ENCODE peak calls at places on chromosomes 4 and X, in six cellular contexts. One of them, this sample, is unnamed. For H3K27me3 and H3K36me3, the result is how much of the 10 kb centered on the place peaks cover.

GRCh38 chrX:16578218-16578617 is 71.7 kb upstream of the S100G start:
- DNase-seq in IMR-90: peak
- DNase-seq in hepatocyte: no peak
- DNase-seq in endodermal cell: peak
- DNase-seq in neuronal stem cell: no peak
- DNase-seq in mesenchymal stem cell: peak
- DNase-seq in this sample: no peak

GRCh38 chr4:26032142-26032541 is 118.1 kb downstream of the SMIM20 start:
- DNase-seq in IMR-90: peak
- DNase-seq in mesenchymal stem cell: peak
- DNase-seq in hepatocyte: no peak
- DNase-seq in endodermal cell: no peak
- DNase-seq in neuronal stem cell: no peak
- DNase-seq in this sample: no peak

GRCh38 chrX:30643313-30643821 is 9.9 kb upstream of the GK start:
- DNase-seq in neuronal stem cell: no peak
- DNase-seq in IMR-90: peak
- DNase-seq in mesenchymal stem cell: peak
- DNase-seq in hepatocyte: no peak
- DNase-seq in endodermal cell: no peak
- DNase-seq in this sample: no peak

GRCh38 chr4:25233737-25234389 is at the start of gene PI4K2B:
- DNase-seq in neuronal stem cell: peak
- DNase-seq in IMR-90: peak
- DNase-seq in endodermal cell: peak
- DNase-seq in mesenchymal stem cell: peak
- DNase-seq in hepatocyte: peak
- DNase-seq in this sample: peak

GRCh38 chr4:40337081-40337480 is 1.9 kb downstream of the CHRNA9 start:
- DNase-seq in hepatocyte: no peak
- DNase-seq in IMR-90: no peak
- DNase-seq in mesenchymal stem cell: no peak
- DNase-seq in neuronal stem cell: no peak
- DNase-seq in endodermal cell: no peak
- DNase-seq in this sample: no peak

GRCh38 chr4:189033801-189034347 is 894.6 kb downstream of the TRIML1 start:
- DNase-seq in IMR-90: no peak
- DNase-seq in endodermal cell: no peak
- DNase-seq in hepatocyte: no peak
- DNase-seq in mesenchymal stem cell: no peak
- DNase-seq in neuronal stem cell: no peak
- DNase-seq in this sample: no peak

GRCh38 chrX:108224727-108225455 is 133.3 kb downstream of the ATG4A start:
- DNase-seq in mesenchymal stem cell: peak
- DNase-seq in endodermal cell: peak
- DNase-seq in hepatocyte: peak
- DNase-seq in neuronal stem cell: peak
- DNase-seq in IMR-90: peak
- DNase-seq in this sample: peak

GRCh38 chrX:633043-633654 is 2.6 kb downstream of the SHOX start:
- DNase-seq in endodermal cell: no peak
- DNase-seq in hepatocyte: no peak
- DNase-seq in mesenchymal stem cell: no peak
- DNase-seq in neuronal stem cell: no peak
- DNase-seq in IMR-90: no peak
- DNase-seq in this sample: no peak

GRCh38 chr4:27176400-27176799 is 315.8 kb downstream of the STIM2 start:
- DNase-seq in IMR-90: peak
- DNase-seq in mesenchymal stem cell: peak
- DNase-seq in neuronal stem cell: peak
- DNase-seq in hepatocyte: peak
- DNase-seq in endodermal cell: peak
- DNase-seq in this sample: peak

GRCh38 chr4:110245567-110245966 is 47.2 kb upstream of the ELOVL6 start:
- DNase-seq in endodermal cell: no peak
- DNase-seq in IMR-90: peak
- DNase-seq in hepatocyte: no peak
- DNase-seq in mesenchymal stem cell: no peak
- DNase-seq in neuronal stem cell: no peak
- DNase-seq in this sample: no peak

GRCh38 chr4:25810016-25810415 is 52.8 kb downstream of the SEL1L3 start:
- DNase-seq in mesenchymal stem cell: no peak
- DNase-seq in IMR-90: no peak
- DNase-seq in neuronal stem cell: no peak
- DNase-seq in endodermal cell: peak
- DNase-seq in hepatocyte: no peak
- DNase-seq in this sample: no peak

GRCh38 chrX:113305496-113305895 is 464.9 kb upstream of the AMOT start:
- DNase-seq in neuronal stem cell: no peak
- DNase-seq in endodermal cell: no peak
- DNase-seq in mesenchymal stem cell: peak
- DNase-seq in IMR-90: peak
- DNase-seq in hepatocyte: no peak
- DNase-seq in this sample: no peak

GRCh38 chr4:94641702-94642560 is 115.8 kb upstream of the BMPR1B start:
- DNase-seq in hepatocyte: no peak
- DNase-seq in IMR-90: peak
- DNase-seq in mesenchymal stem cell: peak
- DNase-seq in endodermal cell: no peak
- DNase-seq in neuronal stem cell: no peak
- DNase-seq in this sample: no peak

GRCh38 chr4:25723409-25723808 is 67.8 kb downstream of the SLC34A2 start:
- DNase-seq in mesenchymal stem cell: no peak
- DNase-seq in IMR-90: peak
- DNase-seq in endodermal cell: no peak
- DNase-seq in hepatocyte: no peak
- DNase-seq in neuronal stem cell: no peak
- DNase-seq in this sample: no peak

GRCh38 chr4:25128671-25129070 is 31.6 kb downstream of the SEPSECS start:
- DNase-seq in IMR-90: no peak
- DNase-seq in hepatocyte: no peak
- DNase-seq in mesenchymal stem cell: no peak
- DNase-seq in neuronal stem cell: no peak
- DNase-seq in endodermal cell: no peak
- DNase-seq in this sample: no peak

GRCh38 chrX:119646515-119646914 is 40.3 kb upstream of the NKRF start:
- DNase-seq in IMR-90: no peak
- DNase-seq in endodermal cell: no peak
- DNase-seq in neuronal stem cell: no peak
- DNase-seq in mesenchymal stem cell: no peak
- DNase-seq in hepatocyte: no peak
- DNase-seq in this sample: no peak

GRCh38 chr4:122758033-122758432 is 25.5 kb downstream of the BBS12 start:
- DNase-seq in endodermal cell: no peak
- DNase-seq in hepatocyte: peak
- DNase-seq in neuronal stem cell: no peak
- DNase-seq in mesenchymal stem cell: peak
- DNase-seq in IMR-90: peak
- DNase-seq in this sample: no peak

GRCh38 chr4:118974758-118975157 is 86.1 kb downstream of the SYNPO2 start:
- DNase-seq in hepatocyte: no peak
- DNase-seq in mesenchymal stem cell: no peak
- DNase-seq in neuronal stem cell: no peak
- DNase-seq in endodermal cell: no peak
- DNase-seq in IMR-90: peak
- DNase-seq in this sample: no peak

GRCh38 chr4:70737006-70737405 is 15.2 kb downstream of the RUFY3 start:
- DNase-seq in IMR-90: no peak
- DNase-seq in endodermal cell: no peak
- DNase-seq in hepatocyte: no peak
- DNase-seq in neuronal stem cell: no peak
- DNase-seq in mesenchymal stem cell: no peak
- DNase-seq in this sample: no peak

GRCh38 chr4:121973791-121974190 is 21.9 kb upstream of the TRPC3 start:
- DNase-seq in IMR-90: peak
- DNase-seq in mesenchymal stem cell: no peak
- DNase-seq in neuronal stem cell: no peak
- DNase-seq in endodermal cell: no peak
- DNase-seq in hepatocyte: no peak
- DNase-seq in this sample: no peak

GRCh38 chr4:147136308-147136707 is 190.6 kb upstream of the TTC29 start:
- DNase-seq in hepatocyte: peak
- DNase-seq in mesenchymal stem cell: peak
- DNase-seq in neuronal stem cell: no peak
- DNase-seq in IMR-90: peak
- DNase-seq in endodermal cell: no peak
- DNase-seq in this sample: no peak

GRCh38 chr4:22492987-22493386 is 22.9 kb downstream of the ADGRA3 start:
- DNase-seq in neuronal stem cell: no peak
- DNase-seq in mesenchymal stem cell: no peak
- DNase-seq in endodermal cell: no peak
- DNase-seq in IMR-90: no peak
- DNase-seq in hepatocyte: no peak
- DNase-seq in this sample: no peak

GRCh38 chrX:77572322-77572721 is 125.1 kb downstream of the FGF16 start:
- DNase-seq in IMR-90: peak
- DNase-seq in endodermal cell: no peak
- DNase-seq in mesenchymal stem cell: no peak
- DNase-seq in hepatocyte: no peak
- DNase-seq in neuronal stem cell: no peak
- DNase-seq in this sample: no peak

GRCh38 chrX:68831405-68832100 is 2.7 kb downstream of the EFNB1 start:
- DNase-seq in mesenchymal stem cell: peak
- DNase-seq in neuronal stem cell: no peak
- DNase-seq in hepatocyte: no peak
- DNase-seq in IMR-90: peak
- DNase-seq in endodermal cell: peak
- DNase-seq in this sample: peak

GRCh38 chrX:39361736-39362135 is 560.5 kb downstream of the MID1IP1 start:
- DNase-seq in hepatocyte: no peak
- DNase-seq in neuronal stem cell: no peak
- DNase-seq in IMR-90: no peak
- DNase-seq in mesenchymal stem cell: no peak
- DNase-seq in endodermal cell: no peak
- DNase-seq in this sample: no peak

GRCh38 chr4:56506110-56506705 is 617 bp downstream of the ARL9 start:
- DNase-seq in hepatocyte: peak
- DNase-seq in IMR-90: no peak
- DNase-seq in neuronal stem cell: peak
- DNase-seq in mesenchymal stem cell: peak
- DNase-seq in endodermal cell: peak
- DNase-seq in this sample: peak

GRCh38 chr4:138627096-138627495 is 384.9 kb upstream of the SLC7A11 start:
- DNase-seq in hepatocyte: no peak
- DNase-seq in endodermal cell: no peak
- DNase-seq in mesenchymal stem cell: no peak
- DNase-seq in IMR-90: peak
- DNase-seq in neuronal stem cell: no peak
- DNase-seq in this sample: no peak

DNA sequence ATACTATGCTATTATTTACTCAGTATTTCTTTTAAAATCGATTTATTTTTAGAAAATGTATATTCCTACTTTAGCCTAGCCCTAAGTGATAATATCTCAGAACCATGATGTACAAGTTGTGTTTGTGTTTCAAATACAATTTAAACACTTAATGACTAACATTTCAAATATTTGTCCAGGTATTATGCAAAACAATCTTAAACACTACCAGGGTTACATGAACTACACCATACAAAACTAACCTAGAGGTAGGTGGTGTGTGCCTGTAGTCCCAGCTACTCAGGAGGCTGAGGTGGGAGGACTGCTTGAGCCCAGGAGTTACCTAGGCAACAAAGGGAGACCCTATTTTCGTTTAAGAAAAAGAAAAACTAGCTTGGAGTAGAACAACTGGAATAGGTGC is 83.0 kb upstream of the TMEM33 start:
- DNase-seq in neuronal stem cell: no peak
- DNase-seq in IMR-90: no peak
- DNase-seq in endodermal cell: no peak
- DNase-seq in mesenchymal stem cell: no peak
- DNase-seq in hepatocyte: no peak
- DNase-seq in this sample: no peak
- H3K27me3 ChIP-seq in neuronal stem cell: under half
- H3K27me3 ChIP-seq in IMR-90: under half
- H3K27me3 ChIP-seq in endodermal cell: half or more
- H3K27me3 ChIP-seq in mesenchymal stem cell: under half
- H3K27me3 ChIP-seq in hepatocyte: under half
- H3K27me3 ChIP-seq in this sample: under half

DNA sequence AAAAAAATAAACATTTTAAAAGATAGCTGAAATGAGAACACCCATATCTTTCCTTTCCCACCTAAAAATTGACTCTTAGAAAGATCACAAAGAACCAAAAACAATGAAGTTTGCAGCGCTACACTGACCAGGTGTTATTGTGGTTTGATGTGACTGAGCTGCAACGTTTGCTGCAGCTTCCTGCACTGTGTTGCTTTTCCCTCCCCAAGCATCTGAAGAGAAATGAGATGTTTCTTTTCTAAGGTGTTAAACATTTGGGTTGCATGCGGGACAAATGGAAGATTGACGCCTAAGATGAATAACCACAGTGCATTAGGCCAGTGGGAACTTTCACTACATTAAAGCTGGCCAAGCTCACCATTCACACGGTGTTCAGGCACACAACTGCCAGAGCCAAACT is 8.9 kb downstream of the LEF1 start:
- DNase-seq in endodermal cell: no peak
- DNase-seq in mesenchymal stem cell: no peak
- DNase-seq in neuronal stem cell: no peak
- DNase-seq in IMR-90: no peak
- DNase-seq in hepatocyte: no peak
- DNase-seq in this sample: no peak
- H3K36me3 ChIP-seq in endodermal cell: under half
- H3K36me3 ChIP-seq in mesenchymal stem cell: under half
- H3K36me3 ChIP-seq in neuronal stem cell: under half
- H3K36me3 ChIP-seq in IMR-90: under half
- H3K36me3 ChIP-seq in hepatocyte: under half
- H3K36me3 ChIP-seq in this sample: under half

GRCh38 chrX:48676106-48676892 is 7.3 kb upstream of the WAS start:
- DNase-seq in hepatocyte: peak
- DNase-seq in neuronal stem cell: peak
- DNase-seq in mesenchymal stem cell: peak
- DNase-seq in endodermal cell: peak
- DNase-seq in IMR-90: peak
- DNase-seq in this sample: peak

GRCh38 chrX:48683411-48683982 is at the start of gene WAS:
- DNase-seq in IMR-90: no peak
- DNase-seq in mesenchymal stem cell: no peak
- DNase-seq in neuronal stem cell: no peak
- DNase-seq in endodermal cell: no peak
- DNase-seq in hepatocyte: no peak
- DNase-seq in this sample: peak

GRCh38 chrX:48676893-48677270 is 6.7 kb upstream of the WAS start:
- DNase-seq in IMR-90: no peak
- DNase-seq in hepatocyte: peak
- DNase-seq in endodermal cell: peak
- DNase-seq in neuronal stem cell: no peak
- DNase-seq in mesenchymal stem cell: no peak
- DNase-seq in this sample: peak

GRCh38 chrX:48681539-48682183 is 1.9 kb upstream of the WAS start:
- DNase-seq in IMR-90: no peak
- DNase-seq in hepatocyte: no peak
- DNase-seq in mesenchymal stem cell: no peak
- DNase-seq in neuronal stem cell: no peak
- DNase-seq in endodermal cell: no peak
- DNase-seq in this sample: no peak

GRCh38 chrX:48677456-48678030 is 6.1 kb upstream of the WAS start:
- DNase-seq in endodermal cell: no peak
- DNase-seq in hepatocyte: peak
- DNase-seq in mesenchymal stem cell: peak
- DNase-seq in neuronal stem cell: no peak
- DNase-seq in IMR-90: no peak
- DNase-seq in this sample: no peak
- H3K4me3 ChIP-seq in endodermal cell: peak
- H3K4me3 ChIP-seq in hepatocyte: no peak
- H3K4me3 ChIP-seq in mesenchymal stem cell: no peak
- H3K4me3 ChIP-seq in neuronal stem cell: peak
- H3K4me3 ChIP-seq in IMR-90: no peak
- H3K4me3 ChIP-seq in this sample: peak

GRCh38 chr4:7857238-7857701 is 82.4 kb downstream of the AFAP1 start:
- DNase-seq in neuronal stem cell: no peak
- DNase-seq in mesenchymal stem cell: peak
- DNase-seq in IMR-90: peak
- DNase-seq in endodermal cell: no peak
- DNase-seq in hepatocyte: no peak
- DNase-seq in this sample: no peak
- H3K27me3 ChIP-seq in neuronal stem cell: under half
- H3K27me3 ChIP-seq in mesenchymal stem cell: under half
- H3K27me3 ChIP-seq in IMR-90: under half
- H3K27me3 ChIP-seq in endodermal cell: under half
- H3K27me3 ChIP-seq in hepatocyte: under half
- H3K27me3 ChIP-seq in this sample: under half

This sample was measured in H7.